ENCODE peak calls at places on chromosomes 6 and 20, in six cellular contexts. K is psoas muscle, L is endodermal cell, U is heart left ventricle, T is prostate gland, O is cardiac muscle cell. C is an unnamed sample. For H3K27me3, the result is how much of the 10 kb centered on the place peaks cover.

GRCh38 chr6:33191383-33192104 is 723 bp downstream of the COL11A2 start:
- DNase-seq in K (no peak), L (peak), U (no peak), T (no peak), O (peak), C (no peak)

GRCh38 chr20:38091447-38092216 is 58.1 kb downstream of the RPRD1B start:
- DNase-seq in K (no peak), L (no peak), U (no peak), T (no peak), O (no peak), C (peak)

GRCh38 chr6:156379946-156380707 is 397.1 kb upstream of the ARID1B start:
- DNase-seq in K (no peak), L (no peak), U (no peak), T (peak), O (no peak), C (peak)

GRCh38 chr6:157514659-157515496 is 133.9 kb downstream of the ZDHHC14 start:
- DNase-seq in K (peak), L (no peak), U (no peak), T (no peak), O (no peak), C (peak)

GRCh38 chr6:157244175-157244574 is 79.1 kb downstream of the TMEM242 start:
- DNase-seq in K (no peak), L (no peak), U (no peak), T (no peak), O (no peak), C (peak)

GRCh38 chr20:21149344-21149743 is 23.5 kb downstream of the KIZ start:
- DNase-seq in K (no peak), L (peak), U (no peak), T (no peak), O (no peak), C (no peak)

GRCh38 chr20:10565191-10565921 is 108.4 kb downstream of the JAG1 start:
- DNase-seq in K (peak), L (no peak), U (no peak), T (no peak), O (peak), C (peak)

GRCh38 chr6:33314515-33314942 is 651 bp upstream of the TAPBP start:
- DNase-seq in K (peak), L (peak), U (peak), T (peak), O (no peak), C (peak)

GRCh38 chr6:106913676-106914280 is 60.8 kb downstream of the CD24 start:
- DNase-seq in K (no peak), L (peak), U (no peak), T (no peak), O (no peak), C (no peak)

GRCh38 chr6:14762077-14762476 is 483.8 kb upstream of the JARID2 start:
- DNase-seq in K (no peak), L (no peak), U (no peak), T (no peak), O (no peak), C (no peak)

GRCh38 chr6:8065519-8065911 is 1.3 kb upstream of the BLOC1S5 start:
- DNase-seq in K (no peak), L (no peak), U (no peak), T (no peak), O (no peak), C (no peak)

GRCh38 chr20:30488941-30489601 is 768.4 kb upstream of the DEFB115 start:
- DNase-seq in K (no peak), L (peak), U (no peak), T (no peak), O (peak), C (no peak)

GRCh38 chr6:170053966-170054661 is 236.8 kb downstream of the DLL1 start:
- DNase-seq in K (no peak), L (peak), U (peak), T (no peak), O (no peak), C (no peak)

GRCh38 chr6:53673138-53673801 is 7.7 kb upstream of the KLHL31 start:
- DNase-seq in K (no peak), L (no peak), U (no peak), T (no peak), O (no peak), C (peak)

GRCh38 chr6:167699141-167700036 is 127.3 kb upstream of the AFDN start:
- DNase-seq in K (peak), L (peak), U (peak), T (no peak), O (no peak), C (peak)

GRCh38 chr6:39167866-39168625 is 53.1 kb upstream of the SAYSD1 start:
- DNase-seq in K (no peak), L (no peak), U (no peak), T (no peak), O (no peak), C (no peak)

GRCh38 chr20:60808003-60808402 is 444.1 kb upstream of the CDH4 start:
- DNase-seq in K (no peak), L (no peak), U (no peak), T (no peak), O (no peak), C (no peak)

GRCh38 chr20:58795923-58796245 is 54.8 kb downstream of the GNAS-AS1 start:
- DNase-seq in K (no peak), L (no peak), U (no peak), T (no peak), O (no peak), C (no peak)
- TF ChIP-seq CTCF in K (no peak), L (no peak), U (no peak), T (no peak), O (no peak), C (no peak)

GRCh38 chr6:27078734-27079357 is 168.7 kb upstream of the PRSS16 start:
- DNase-seq in K (no peak), L (peak), U (no peak), T (peak), O (peak), C (peak)
- H3K27ac ChIP-seq in K (no peak), L (no peak), U (no peak), T (no peak), O (no peak), C (no peak)

GRCh38 chr20:51096571-51097267 is 73.8 kb upstream of the KCNG1 start:
- DNase-seq in K (no peak), L (no peak), U (no peak), T (no peak), O (no peak), C (no peak)
- H3K27me3 ChIP-seq in K (under half), L (under half), U (half or more), T (under half), O (under half), C (under half)

GRCh38 chr20:46058656-46059281 is 29.8 kb downstream of the SLC12A5 start:
- DNase-seq in K (no peak), L (peak), U (no peak), T (no peak), O (peak), C (no peak)
- TF ChIP-seq CTCF in K (no peak), L (no peak), U (no peak), T (no peak), O (no peak), C (no peak)

DNA sequence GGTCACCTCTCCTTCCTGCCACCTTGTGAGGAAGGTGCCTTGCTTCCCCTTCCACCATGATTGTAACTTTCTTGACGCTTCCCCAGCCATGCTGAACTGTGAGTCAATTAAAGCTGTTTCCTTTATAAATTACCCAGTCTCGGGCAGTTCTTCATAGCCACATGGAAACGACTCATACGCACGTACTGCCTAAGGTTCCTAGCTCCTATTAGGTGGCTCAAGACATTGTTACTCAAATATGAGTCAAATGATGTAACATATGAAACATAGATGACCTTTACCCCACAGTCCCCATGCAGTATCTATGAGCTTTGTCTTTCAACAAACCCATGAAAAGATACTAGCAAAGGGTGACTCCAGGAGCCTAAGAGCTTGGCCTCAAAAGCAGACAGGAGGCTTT is 98.3 kb downstream of the SIM1 start:
- DNase-seq in K (no peak), L (no peak), U (no peak), T (no peak), O (no peak), C (peak)
- H3K27ac ChIP-seq in K (no peak), L (no peak), U (no peak), T (no peak), O (no peak), C (no peak)

C was measured in brain microvascular endothelial cell.